ENCODE peak calls at places on chromosomes 16 and 17, in seven cellular contexts. One of them, this sample, is unnamed.

GRCh38 chr17:67606896-67607604 is 110.7 kb upstream of the NOL11 start:
- DNase-seq in heart left ventricle: no peak
- DNase-seq in upper lobe of right lung: no peak
- DNase-seq in SJSA1: no peak
- DNase-seq in psoas muscle: no peak
- DNase-seq in heart right ventricle: no peak
- DNase-seq in uterus: no peak
- DNase-seq in this sample: no peak

GRCh38 chr16:80027007-80027965 is 426.7 kb upstream of the MAF start:
- DNase-seq in heart right ventricle: peak; percentile 21
- DNase-seq in SJSA1: peak; percentile 99
- DNase-seq in upper lobe of right lung: peak; percentile 63
- DNase-seq in heart left ventricle: peak; percentile 47
- DNase-seq in uterus: peak; percentile 50
- DNase-seq in psoas muscle: peak; percentile 69
- DNase-seq in this sample: peak; percentile 57

GRCh38 chr16:920722-921121 is 50.1 kb downstream of the LMF1 start:
- DNase-seq in psoas muscle: peak; percentile 83
- DNase-seq in SJSA1: no peak
- DNase-seq in heart right ventricle: peak; percentile 40
- DNase-seq in upper lobe of right lung: no peak
- DNase-seq in heart left ventricle: no peak
- DNase-seq in uterus: peak; percentile 28
- DNase-seq in this sample: peak; percentile 47

GRCh38 chr16:67448580-67448979 is 17.7 kb downstream of the HSD11B2 start:
- DNase-seq in uterus: no peak
- DNase-seq in heart right ventricle: no peak
- DNase-seq in upper lobe of right lung: no peak
- DNase-seq in SJSA1: no peak
- DNase-seq in heart left ventricle: no peak
- DNase-seq in psoas muscle: no peak
- DNase-seq in this sample: no peak

GRCh38 chr16:49674255-49674980 is 181.5 kb downstream of the ZNF423 start:
- DNase-seq in SJSA1: no peak
- DNase-seq in upper lobe of right lung: no peak
- DNase-seq in heart right ventricle: no peak
- DNase-seq in psoas muscle: no peak
- DNase-seq in uterus: no peak
- DNase-seq in heart left ventricle: no peak
- DNase-seq in this sample: no peak

GRCh38 chr17:1398900-1399299 is 1.1 kb downstream of the YWHAE start:
- DNase-seq in SJSA1: no peak
- DNase-seq in heart right ventricle: no peak
- DNase-seq in uterus: no peak
- DNase-seq in upper lobe of right lung: no peak
- DNase-seq in heart left ventricle: no peak
- DNase-seq in psoas muscle: no peak
- DNase-seq in this sample: no peak

GRCh38 chr17:79220715-79221291 is 146.2 kb downstream of the ENGASE start:
- DNase-seq in SJSA1: no peak
- DNase-seq in heart right ventricle: no peak
- DNase-seq in uterus: no peak
- DNase-seq in upper lobe of right lung: no peak
- DNase-seq in heart left ventricle: no peak
- DNase-seq in psoas muscle: no peak
- DNase-seq in this sample: no peak

GRCh38 chr17:31418773-31419350 is 27.4 kb downstream of the RAB11FIP4 start:
- DNase-seq in psoas muscle: no peak
- DNase-seq in upper lobe of right lung: no peak
- DNase-seq in heart left ventricle: no peak
- DNase-seq in SJSA1: no peak
- DNase-seq in uterus: no peak
- DNase-seq in heart right ventricle: no peak
- DNase-seq in this sample: no peak

GRCh38 chr17:8056232-8056975 is 17.5 kb downstream of the ALOX15B start:
- DNase-seq in heart left ventricle: peak; percentile 27
- DNase-seq in SJSA1: no peak
- DNase-seq in uterus: no peak
- DNase-seq in heart right ventricle: no peak
- DNase-seq in upper lobe of right lung: peak; percentile 78
- DNase-seq in psoas muscle: no peak
- DNase-seq in this sample: peak; percentile 55

GRCh38 chr17:38540514-38540913 is 65.2 kb downstream of the SRCIN1 start:
- DNase-seq in uterus: no peak
- DNase-seq in psoas muscle: peak; percentile 10
- DNase-seq in SJSA1: no peak
- DNase-seq in heart left ventricle: no peak
- DNase-seq in upper lobe of right lung: no peak
- DNase-seq in heart right ventricle: no peak
- DNase-seq in this sample: no peak

GRCh38 chr17:75591722-75592302 is 4.2 kb downstream of the MYO15B start:
- DNase-seq in psoas muscle: no peak
- DNase-seq in upper lobe of right lung: no peak
- DNase-seq in heart right ventricle: no peak
- DNase-seq in SJSA1: no peak
- DNase-seq in uterus: no peak
- DNase-seq in heart left ventricle: no peak
- DNase-seq in this sample: no peak

GRCh38 chr16:70746040-70746707 is 54.8 kb downstream of the VAC14 start:
- DNase-seq in heart right ventricle: no peak
- DNase-seq in psoas muscle: peak; percentile 78
- DNase-seq in SJSA1: peak; percentile 79
- DNase-seq in upper lobe of right lung: peak; percentile 88
- DNase-seq in heart left ventricle: no peak
- DNase-seq in uterus: peak; percentile 93
- DNase-seq in this sample: peak; percentile 91

GRCh38 chr16:72468582-72468981 is 296.6 kb upstream of the PMFBP1 start:
- DNase-seq in SJSA1: no peak
- DNase-seq in heart left ventricle: no peak
- DNase-seq in upper lobe of right lung: no peak
- DNase-seq in heart right ventricle: no peak
- DNase-seq in psoas muscle: no peak
- DNase-seq in uterus: no peak
- DNase-seq in this sample: no peak

GRCh38 chr16:75402821-75403475 is 30.4 kb downstream of the CFDP1 start:
- DNase-seq in heart left ventricle: no peak
- DNase-seq in upper lobe of right lung: no peak
- DNase-seq in uterus: no peak
- DNase-seq in heart right ventricle: no peak
- DNase-seq in psoas muscle: no peak
- DNase-seq in SJSA1: no peak
- DNase-seq in this sample: no peak

GRCh38 chr16:57818377-57819055 is 16.2 kb upstream of the KIFC3 start:
- DNase-seq in uterus: no peak
- DNase-seq in heart left ventricle: no peak
- DNase-seq in heart right ventricle: no peak
- DNase-seq in SJSA1: no peak
- DNase-seq in psoas muscle: peak; percentile 26
- DNase-seq in upper lobe of right lung: no peak
- DNase-seq in this sample: no peak

GRCh38 chr17:29115906-29116651 is 64.1 kb downstream of the MYO18A start:
- DNase-seq in heart right ventricle: no peak
- DNase-seq in heart left ventricle: no peak
- DNase-seq in uterus: no peak
- DNase-seq in upper lobe of right lung: no peak
- DNase-seq in psoas muscle: no peak
- DNase-seq in SJSA1: peak; percentile 62
- DNase-seq in this sample: no peak

GRCh38 chr16:80899804-80900592 is 95.6 kb upstream of the CDYL2 start:
- DNase-seq in psoas muscle: peak; percentile 87
- DNase-seq in heart right ventricle: peak; percentile 87
- DNase-seq in uterus: peak; percentile 63
- DNase-seq in upper lobe of right lung: peak; percentile 79
- DNase-seq in SJSA1: no peak
- DNase-seq in heart left ventricle: peak; percentile 83
- DNase-seq in this sample: peak; percentile 89

GRCh38 chr17:77890771-77891170 is 67.7 kb upstream of the TNRC6C start:
- DNase-seq in psoas muscle: peak; percentile 36
- DNase-seq in uterus: no peak
- DNase-seq in SJSA1: no peak
- DNase-seq in heart left ventricle: no peak
- DNase-seq in heart right ventricle: peak; percentile 5
- DNase-seq in upper lobe of right lung: peak; percentile 46
- DNase-seq in this sample: no peak

DNA sequence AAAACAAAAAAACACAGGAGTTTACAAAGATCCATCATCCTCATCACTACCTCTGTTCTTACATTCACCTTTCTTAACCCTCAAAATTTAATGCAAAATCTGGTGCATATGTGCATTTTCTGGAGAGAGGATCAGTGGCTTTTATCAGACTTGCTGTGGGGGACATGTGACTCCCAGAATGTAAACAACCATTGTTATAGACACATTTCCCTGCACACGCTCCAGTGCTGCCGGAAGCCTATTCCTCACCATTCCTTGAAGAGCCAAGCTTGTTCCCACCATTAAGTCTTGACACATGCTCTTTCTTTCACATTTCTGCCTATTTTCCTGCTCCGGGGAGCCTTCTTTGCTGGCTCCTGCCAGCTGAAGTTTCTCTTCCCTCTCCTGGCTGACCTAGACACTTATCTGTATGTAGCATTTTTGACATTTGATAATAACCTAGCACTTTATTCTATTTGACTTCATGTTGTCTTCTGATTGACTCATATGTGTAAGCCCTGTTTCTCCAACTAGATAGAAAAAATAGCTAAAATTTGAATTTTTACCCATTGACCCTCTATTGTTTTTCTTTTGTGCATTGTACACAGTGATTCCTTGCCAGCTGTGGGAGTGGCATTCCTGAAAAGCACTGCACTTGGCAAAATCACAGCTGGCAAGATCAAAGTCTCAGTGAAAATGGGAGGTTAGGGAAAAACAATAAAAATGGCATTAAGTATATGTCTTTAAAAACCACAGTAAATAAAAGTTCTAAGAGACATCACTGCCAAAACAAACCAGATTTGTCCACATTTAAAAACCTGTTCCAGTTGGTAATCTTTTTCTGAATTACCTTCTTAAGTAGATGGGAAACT is 76.8 kb upstream of the CIBAR2 start:
- DNase-seq in uterus: no peak
- DNase-seq in SJSA1: no peak
- DNase-seq in heart right ventricle: no peak
- DNase-seq in psoas muscle: peak; percentile 14
- DNase-seq in heart left ventricle: no peak
- DNase-seq in upper lobe of right lung: no peak
- DNase-seq in this sample: no peak
- H3K4me3 ChIP-seq in uterus: no peak overlapping the region
- H3K4me3 ChIP-seq in SJSA1: no peak overlapping the region
- H3K4me3 ChIP-seq in heart right ventricle: no peak overlapping the region
- H3K4me3 ChIP-seq in psoas muscle: no peak overlapping the region
- H3K4me3 ChIP-seq in heart left ventricle: no peak overlapping the region
- H3K4me3 ChIP-seq in upper lobe of right lung: no peak overlapping the region
- H3K4me3 ChIP-seq in this sample: no peak overlapping the region

DNA sequence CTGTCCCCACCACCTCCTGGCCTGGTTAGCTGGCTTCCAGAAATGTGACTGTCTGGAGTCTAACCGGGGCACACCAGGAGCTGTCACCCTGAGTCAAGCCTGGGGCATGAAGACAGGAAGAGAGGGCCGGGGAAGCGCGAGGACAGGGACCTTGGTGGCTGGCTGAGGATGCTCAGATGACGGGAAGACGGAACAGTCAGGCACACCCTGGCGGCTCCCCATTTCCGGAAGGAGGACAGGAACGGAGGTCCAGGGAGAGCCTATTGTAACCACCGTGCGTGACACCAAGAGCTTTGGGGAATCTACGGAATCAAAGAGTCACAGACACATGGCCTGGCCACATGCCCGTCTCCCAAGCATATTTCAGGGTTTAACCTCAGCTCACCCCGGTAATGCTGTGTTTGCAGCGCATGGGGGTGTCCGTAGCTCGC is 51.7 kb downstream of the SDK2 start:
- DNase-seq in heart right ventricle: no peak
- DNase-seq in psoas muscle: no peak
- DNase-seq in uterus: no peak
- DNase-seq in SJSA1: no peak
- DNase-seq in upper lobe of right lung: no peak
- DNase-seq in heart left ventricle: no peak
- DNase-seq in this sample: no peak
- H3K4me3 ChIP-seq in heart right ventricle: no peak overlapping the region
- H3K4me3 ChIP-seq in psoas muscle: no peak overlapping the region
- H3K4me3 ChIP-seq in uterus: no peak overlapping the region
- H3K4me3 ChIP-seq in SJSA1: no peak overlapping the region
- H3K4me3 ChIP-seq in upper lobe of right lung: no peak overlapping the region
- H3K4me3 ChIP-seq in heart left ventricle: no peak overlapping the region
- H3K4me3 ChIP-seq in this sample: no peak overlapping the region

GRCh38 chr17:17424552-17424951 is 52.2 kb upstream of the MED9 start:
- DNase-seq in upper lobe of right lung: no peak
- DNase-seq in SJSA1: no peak
- DNase-seq in heart left ventricle: no peak
- DNase-seq in uterus: no peak
- DNase-seq in psoas muscle: no peak
- DNase-seq in heart right ventricle: no peak
- DNase-seq in this sample: no peak

GRCh38 chr17:17423656-17424055 is 53.1 kb upstream of the MED9 start:
- DNase-seq in uterus: no peak
- DNase-seq in upper lobe of right lung: no peak
- DNase-seq in psoas muscle: no peak
- DNase-seq in SJSA1: no peak
- DNase-seq in heart right ventricle: no peak
- DNase-seq in heart left ventricle: no peak
- DNase-seq in this sample: no peak

GRCh38 chr17:17426184-17426583 is 50.6 kb upstream of the MED9 start:
- DNase-seq in SJSA1: no peak
- DNase-seq in heart left ventricle: no peak
- DNase-seq in psoas muscle: no peak
- DNase-seq in uterus: no peak
- DNase-seq in heart right ventricle: no peak
- DNase-seq in upper lobe of right lung: no peak
- DNase-seq in this sample: no peak

GRCh38 chr17:17425591-17425990 is 51.2 kb upstream of the MED9 start:
- DNase-seq in psoas muscle: no peak
- DNase-seq in uterus: no peak
- DNase-seq in heart left ventricle: peak; percentile 39
- DNase-seq in SJSA1: no peak
- DNase-seq in heart right ventricle: no peak
- DNase-seq in upper lobe of right lung: no peak
- DNase-seq in this sample: no peak

DNA sequence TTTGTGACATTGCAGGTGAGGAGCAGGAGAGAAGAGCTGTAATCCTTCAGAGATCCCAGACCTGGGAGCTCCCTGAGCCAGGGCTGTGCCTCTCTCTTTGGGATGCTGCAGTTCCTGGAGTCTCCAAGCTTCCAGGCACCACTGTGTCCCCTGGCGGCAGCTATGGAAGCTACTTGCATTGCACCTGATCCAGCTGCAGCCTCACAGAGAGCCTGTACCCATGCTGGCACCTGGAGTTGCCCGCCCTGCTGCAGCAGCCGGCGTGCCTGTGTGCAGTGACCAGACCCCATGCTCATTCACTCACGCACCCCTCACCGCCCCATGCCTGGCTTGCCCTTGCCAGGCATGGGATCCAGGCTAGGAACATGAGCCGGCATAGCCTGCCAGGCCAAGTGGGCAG is 51.8 kb upstream of the MED9 start:
- DNase-seq in heart right ventricle: no peak
- DNase-seq in upper lobe of right lung: peak; percentile 40
- DNase-seq in SJSA1: no peak
- DNase-seq in heart left ventricle: no peak
- DNase-seq in uterus: no peak
- DNase-seq in psoas muscle: no peak
- DNase-seq in this sample: no peak
- H3K4me3 ChIP-seq in heart right ventricle: no peak overlapping the region
- H3K4me3 ChIP-seq in upper lobe of right lung: no peak overlapping the region
- H3K4me3 ChIP-seq in SJSA1: no peak overlapping the region
- H3K4me3 ChIP-seq in heart left ventricle: no peak overlapping the region
- H3K4me3 ChIP-seq in uterus: no peak overlapping the region
- H3K4me3 ChIP-seq in psoas muscle: no peak overlapping the region
- H3K4me3 ChIP-seq in this sample: no peak overlapping the region

GRCh38 chr17:80264793-80265075 is 4.1 kb downstream of the RNF213 start:
- DNase-seq in psoas muscle: no peak
- DNase-seq in uterus: no peak
- DNase-seq in heart left ventricle: no peak
- DNase-seq in heart right ventricle: no peak
- DNase-seq in upper lobe of right lung: no peak
- DNase-seq in SJSA1: no peak
- DNase-seq in this sample: no peak
- H3K4me3 ChIP-seq in psoas muscle: peak overlapping the region; percentile 96
- H3K4me3 ChIP-seq in uterus: no peak overlapping the region
- H3K4me3 ChIP-seq in heart left ventricle: peak overlapping the region; percentile 99
- H3K4me3 ChIP-seq in heart right ventricle: peak overlapping the region; percentile 100
- H3K4me3 ChIP-seq in upper lobe of right lung: peak overlapping the region; percentile 61
- H3K4me3 ChIP-seq in SJSA1: no peak overlapping the region
- H3K4me3 ChIP-seq in this sample: no peak overlapping the region

This sample was measured in tibial artery.